ENCODE peak calls at places on chromosomes 11 and 22, in six cellular contexts. P is body of pancreas, R is K562, D is SK-N-SH, N is transverse colon, H is HepG2. G is an unnamed sample. For H3K9me3, the result is how much of the 10 kb centered on the place peaks cover.

GRCh38 chr11:132187814-132188213 is 817.4 kb downstream of the NTM start:
- DNase-seq in P (no peak), R (no peak), D (no peak), N (no peak), H (no peak), G (no peak)

GRCh38 chr22:45912910-45913309 is 64.1 kb downstream of the WNT7B start:
- DNase-seq in P (no peak), R (no peak), D (no peak), N (no peak), H (no peak), G (no peak)

GRCh38 chr11:87265132-87265531 is 227.4 kb downstream of the TMEM135 start:
- DNase-seq in P (no peak), R (no peak), D (no peak), N (no peak), H (no peak), G (no peak)

GRCh38 chr11:106989056-106989455 is 29.2 kb downstream of the GUCY1A2 start:
- DNase-seq in P (no peak), R (no peak), D (no peak), N (no peak), H (no peak), G (no peak)

GRCh38 chr22:32680277-32680676 is 121.2 kb upstream of the TIMP3 start:
- DNase-seq in P (no peak), R (no peak), D (no peak), N (no peak), H (peak), G (no peak)

GRCh38 chr11:34824425-34824824 is 91.8 kb downstream of the APIP start:
- DNase-seq in P (no peak), R (no peak), D (no peak), N (no peak), H (no peak), G (no peak)

GRCh38 chr11:13210424-13210823 is 67.2 kb upstream of the BMAL1 start:
- DNase-seq in P (peak), R (peak), D (peak), N (peak), H (peak), G (no peak)

GRCh38 chr11:34468209-34468841 is 29.6 kb downstream of the CAT start:
- DNase-seq in P (peak), R (peak), D (peak), N (peak), H (peak), G (no peak)

GRCh38 chr11:66044757-66045156 is 4.2 kb downstream of the GAL3ST3 start:
- DNase-seq in P (no peak), R (no peak), D (no peak), N (no peak), H (no peak), G (peak)

GRCh38 chr22:49365191-49365837 is 462.4 kb downstream of the BRD1 start:
- DNase-seq in P (no peak), R (no peak), D (no peak), N (no peak), H (no peak), G (no peak)

GRCh38 chr22:20979243-20979809 is 2.8 kb upstream of the LZTR1 start:
- DNase-seq in P (peak), R (peak), D (peak), N (peak), H (no peak), G (peak)

GRCh38 chr11:111438168-111438567 is 59.1 kb upstream of the POU2AF1 start:
- DNase-seq in P (peak), R (no peak), D (no peak), N (no peak), H (no peak), G (no peak)

GRCh38 chr11:99142237-99142636 is 121.5 kb downstream of the CNTN5 start:
- DNase-seq in P (no peak), R (no peak), D (no peak), N (no peak), H (no peak), G (no peak)
- H3K9me3 ChIP-seq in P (under half), R (under half), D (under half), N (under half), H (under half), G (under half)

DNA sequence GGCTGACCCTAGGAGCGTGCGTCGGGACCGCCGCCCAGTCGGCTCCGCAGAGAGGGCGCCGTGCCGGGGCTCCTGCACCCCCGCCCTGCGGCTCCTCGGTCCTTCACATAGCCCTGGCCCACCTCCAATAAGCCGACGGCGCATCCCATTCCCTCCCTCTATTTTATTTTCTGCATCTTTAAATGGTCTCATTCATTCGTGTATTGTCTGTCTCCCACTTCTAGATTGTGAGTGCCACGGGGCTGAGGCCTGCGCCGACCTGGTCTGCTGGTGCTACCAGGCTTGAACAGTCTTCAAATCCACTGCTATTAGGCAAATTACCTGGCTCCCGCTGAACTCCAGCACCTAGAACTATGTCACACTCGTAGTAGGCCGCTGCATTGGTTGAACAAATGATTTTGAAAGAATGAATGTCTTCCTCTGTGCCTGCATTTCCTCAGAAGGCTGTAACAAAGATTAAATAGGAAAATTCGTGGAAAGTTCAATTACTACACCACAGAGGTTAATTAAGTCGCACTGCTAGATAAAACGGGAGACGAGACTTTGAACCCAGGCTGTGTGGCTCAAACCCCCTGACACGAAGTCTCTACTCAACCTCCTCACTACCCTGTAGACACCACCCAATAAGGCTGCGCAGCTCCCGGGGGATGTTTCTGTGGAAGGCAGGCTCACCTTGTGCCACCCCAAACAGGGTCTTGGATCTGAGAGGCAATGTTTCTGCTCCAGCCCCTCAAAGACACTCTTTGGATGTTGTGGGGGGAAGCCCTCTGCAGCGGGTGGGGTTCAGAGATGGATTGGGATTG is 1.2 kb upstream of the PPP1R14B start:
- DNase-seq in P (no peak), R (no peak), D (no peak), N (peak), H (no peak), G (no peak)
- H3K4me3 ChIP-seq in P (peak), R (peak), D (peak), N (peak), H (peak), G (peak)

GRCh38 chr11:74175923-74176322 is 4.8 kb downstream of the PPME1 start:
- DNase-seq in P (no peak), R (peak), D (no peak), N (no peak), H (no peak), G (no peak)
- H3K9me3 ChIP-seq in P (under half), R (under half), D (under half), N (under half), H (under half), G (under half)

DNA sequence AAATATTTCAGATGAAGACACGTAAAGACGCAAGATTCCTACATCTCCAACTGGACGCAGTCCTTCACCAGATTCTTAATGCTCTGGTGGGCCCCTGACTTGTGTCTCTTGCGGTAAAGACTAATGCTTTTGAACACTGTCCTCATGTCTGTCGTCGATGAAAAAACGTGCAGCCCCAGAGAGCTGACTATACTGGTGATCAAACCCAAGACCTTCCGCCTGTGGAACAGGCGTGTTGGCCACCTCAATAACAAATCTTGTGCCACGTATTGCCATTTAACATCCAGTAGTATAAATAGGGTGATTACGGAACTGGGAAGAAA is 45.5 kb downstream of the OR4D9 start:
- DNase-seq in P (no peak), R (no peak), D (peak), N (no peak), H (peak), G (no peak)
- H3K4me3 ChIP-seq in P (no peak), R (peak), D (peak), N (no peak), H (peak), G (no peak)

GRCh38 chr22:47379037-47379436 is 616.6 kb downstream of the TBC1D22A start:
- DNase-seq in P (no peak), R (no peak), D (no peak), N (no peak), H (no peak), G (no peak)

GRCh38 chr22:47384977-47385376 is 622.5 kb downstream of the TBC1D22A start:
- DNase-seq in P (no peak), R (no peak), D (no peak), N (no peak), H (no peak), G (no peak)

GRCh38 chr22:47380692-47381091 is 618.2 kb downstream of the TBC1D22A start:
- DNase-seq in P (no peak), R (no peak), D (no peak), N (no peak), H (no peak), G (no peak)

GRCh38 chr22:47381240-47381639 is 618.8 kb downstream of the TBC1D22A start:
- DNase-seq in P (no peak), R (no peak), D (no peak), N (no peak), H (no peak), G (no peak)

DNA sequence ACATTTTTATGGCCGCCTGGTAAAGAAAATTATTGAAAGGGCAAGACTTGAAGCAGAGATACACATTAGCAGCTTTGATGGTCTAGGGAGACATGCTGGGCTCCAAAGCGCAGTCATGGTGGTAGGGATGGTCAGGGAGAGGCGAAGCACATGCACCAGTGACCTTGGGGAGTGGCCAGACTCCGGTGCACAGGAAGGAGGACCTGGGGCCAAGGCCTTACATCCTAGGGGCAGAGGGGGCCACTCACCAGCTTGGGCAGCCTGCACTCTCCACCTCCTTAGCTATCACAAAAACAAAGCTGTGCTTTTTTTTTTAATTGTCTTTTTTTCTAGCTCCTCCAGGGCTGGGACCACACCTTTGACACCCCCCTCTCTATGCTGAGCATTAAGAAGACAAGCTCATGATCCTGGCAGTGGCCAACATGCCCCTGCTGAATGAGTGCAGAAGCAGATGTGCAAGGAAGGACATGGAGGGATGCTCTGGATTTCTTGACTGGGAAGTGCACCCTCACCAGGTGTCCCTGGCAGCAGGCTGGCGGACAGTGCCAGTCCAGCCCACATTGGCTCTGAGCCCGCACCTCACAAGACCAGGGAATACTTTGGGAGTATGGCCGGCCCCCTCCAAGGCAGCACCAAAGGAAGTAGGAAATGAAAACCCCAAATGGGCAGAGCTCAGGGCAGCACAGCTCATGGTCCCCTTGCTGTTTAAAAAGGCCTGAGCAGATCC is 619.9 kb downstream of the TBC1D22A start:
- DNase-seq in P (no peak), R (no peak), D (no peak), N (no peak), H (no peak), G (no peak)
- H3K9me3 ChIP-seq in P (under half), R (under half), D (under half), N (under half), H (under half), G (under half)

DNA sequence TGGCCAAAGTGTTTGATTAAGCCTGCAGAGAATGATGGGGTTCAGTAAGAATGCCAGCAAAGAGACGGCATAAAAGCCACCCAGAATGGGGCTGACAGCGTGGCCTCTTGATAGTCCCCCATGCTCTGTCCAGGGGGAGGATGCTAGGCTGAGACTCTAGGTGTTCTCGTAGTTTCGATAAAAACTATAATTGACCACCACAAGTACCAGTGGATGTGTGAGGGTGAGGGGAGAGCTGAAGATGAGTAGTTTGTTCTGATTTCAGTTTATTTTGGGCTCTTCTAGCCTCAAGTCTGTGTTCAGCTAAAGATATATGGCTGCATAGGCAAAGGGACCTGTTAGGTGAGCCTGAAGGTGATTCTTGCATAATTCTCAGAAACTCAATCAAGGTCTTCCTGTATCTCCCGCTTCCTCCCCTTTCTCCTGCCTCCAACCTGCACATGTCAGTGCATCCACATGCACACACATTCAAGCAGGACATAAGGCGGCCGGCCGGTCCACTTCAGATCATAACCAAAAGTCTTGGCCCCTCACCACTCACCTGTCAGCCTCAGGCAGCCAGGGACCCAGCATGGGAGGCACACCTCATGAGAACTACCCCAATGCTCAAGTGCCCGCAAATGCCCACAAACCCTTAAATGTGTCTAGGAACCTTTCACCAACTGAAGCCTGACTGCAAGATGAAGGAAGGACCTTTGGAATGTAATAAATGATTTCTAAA is 31.2 kb downstream of the FLI1 start:
- DNase-seq in P (no peak), R (no peak), D (no peak), N (no peak), H (no peak), G (no peak)
- H3K4me3 ChIP-seq in P (no peak), R (no peak), D (no peak), N (no peak), H (no peak), G (peak)

DNA sequence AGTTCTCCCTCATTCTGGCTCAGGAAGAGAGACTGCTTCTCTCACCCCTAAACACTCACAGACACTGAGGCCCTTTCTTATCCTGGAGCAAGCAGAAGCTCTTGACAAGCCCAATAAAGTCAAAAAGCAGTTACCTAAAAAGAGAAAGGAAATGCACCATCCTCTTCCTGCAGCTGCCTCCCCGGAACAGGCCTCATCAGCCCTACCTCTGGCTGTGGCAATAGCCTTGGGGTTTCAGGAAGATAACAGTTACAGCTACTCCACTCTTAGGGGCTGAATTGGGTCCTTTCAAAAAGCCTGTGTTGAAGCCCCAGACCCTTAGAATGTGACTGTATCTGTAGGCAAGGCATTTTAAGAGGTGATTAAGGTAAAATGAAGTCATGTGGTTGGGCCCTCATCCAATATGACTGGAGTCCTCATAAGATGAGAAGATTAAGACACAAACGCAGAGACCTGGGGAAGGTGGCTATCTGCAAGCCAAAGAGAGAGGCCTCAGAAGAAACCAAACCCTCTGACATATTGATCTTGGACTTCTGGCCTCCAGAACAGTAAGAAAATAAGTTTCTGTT is 3.5 kb upstream of the LGALS12 start:
- DNase-seq in P (no peak), R (no peak), D (no peak), N (no peak), H (no peak), G (no peak)
- H3K9me3 ChIP-seq in P (under half), R (under half), D (under half), N (under half), H (under half), G (under half)

DNA sequence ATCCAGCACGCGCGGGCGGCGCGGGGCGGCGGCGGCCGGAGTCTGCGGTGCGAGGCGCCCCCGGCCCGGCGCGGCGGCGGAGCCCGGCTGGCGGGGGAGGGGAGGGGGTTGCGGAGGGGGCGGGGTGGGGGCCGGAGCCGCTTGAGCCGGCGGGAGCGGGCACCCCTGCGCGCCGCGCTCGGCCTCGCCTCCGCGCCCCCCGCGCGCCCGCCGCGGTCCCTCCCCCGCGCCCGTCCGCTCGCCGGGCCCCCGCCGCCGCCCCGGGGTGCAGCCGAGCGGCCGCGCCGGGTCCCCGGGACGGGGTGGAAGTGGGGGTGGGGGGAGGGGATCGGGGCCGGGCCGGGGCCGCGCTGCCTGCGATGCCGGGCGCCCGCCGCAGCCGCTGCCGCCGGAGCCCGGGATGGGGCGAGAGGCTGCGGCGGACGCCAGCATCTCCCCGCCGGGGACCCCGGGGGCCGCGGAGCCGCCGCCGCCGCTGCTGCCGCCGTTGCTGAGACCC is 284 bp downstream of the MGAT3 start:
- DNase-seq in P (no peak), R (peak), D (peak), N (no peak), H (no peak), G (no peak)
- H3K4me3 ChIP-seq in P (no peak), R (peak), D (peak), N (peak), H (no peak), G (no peak)